ENCODE peak calls at places on chromosomes 13 and 19, in six cellular contexts. U is uterus, Q is MCF 10A, J is tibial nerve, P is PC-3, F is progenitor cell of endocrine pancreas. L is an unnamed sample.

GRCh38 chr19:50328257-50329145 is 676 bp downstream of the KCNC3 start:
- DNase-seq in P (peak), F (no peak), U (no peak), Q (no peak), J (no peak), L (no peak)

GRCh38 chr19:16325671-16326400 is 1.2 kb downstream of the KLF2 start:
- DNase-seq in F (peak), J (no peak), P (no peak), Q (no peak), U (peak), L (no peak)

GRCh38 chr19:18161691-18162039 is 8.7 kb downstream of the PIK3R2 start:
- DNase-seq in F (no peak), J (no peak), Q (no peak), P (no peak), U (no peak), L (no peak)

GRCh38 chr19:12733369-12733896 is 1.1 kb downstream of the TRIR start:
- DNase-seq in Q (peak), U (no peak), F (no peak), J (no peak), P (peak), L (peak)

GRCh38 chr13:50592412-50593145 is 250.9 kb downstream of the DLEU7 start:
- DNase-seq in Q (peak), P (peak), U (no peak), J (no peak), F (no peak), L (peak)

GRCh38 chr19:50906217-50906616 is 5.0 kb downstream of the KLK4 start:
- DNase-seq in P (peak), U (no peak), J (no peak), F (peak), Q (peak), L (no peak)

GRCh38 chr19:2083174-2083854 is 12.8 kb downstream of the MOB3A start:
- DNase-seq in F (no peak), U (no peak), J (no peak), P (no peak), Q (no peak), L (no peak)

GRCh38 chr13:88979465-88980180 is 1308.5 kb downstream of the SLITRK5 start:
- DNase-seq in Q (peak), J (no peak), P (peak), F (no peak), U (no peak), L (peak)

GRCh38 chr13:31495336-31495735 is 244.0 kb upstream of the RXFP2 start:
- DNase-seq in J (no peak), P (no peak), U (no peak), Q (no peak), F (no peak), L (no peak)

GRCh38 chr19:6828698-6829633 is 56.5 kb downstream of the VAV1 start:
- DNase-seq in U (no peak), Q (peak), F (no peak), J (no peak), P (peak), L (peak)

GRCh38 chr19:37977992-37978391 is 71.0 kb downstream of the SIPA1L3 start:
- DNase-seq in P (no peak), J (no peak), Q (no peak), F (no peak), U (no peak), L (peak)

GRCh38 chr19:46745521-46746280 is at the start of gene FKRP:
- DNase-seq in U (peak), J (no peak), Q (no peak), F (no peak), P (no peak), L (no peak)

GRCh38 chr13:40408602-40409001 is 257.8 kb downstream of the FOXO1 start:
- DNase-seq in P (peak), F (no peak), Q (peak), U (no peak), J (no peak), L (peak)

GRCh38 chr19:1042689-1043511 is 3.0 kb downstream of the ABCA7 start:
- DNase-seq in U (no peak), J (no peak), F (no peak), P (no peak), Q (no peak), L (no peak)

GRCh38 chr13:64239372-64239771 is 2823.7 kb upstream of the PCDH20 start:
- DNase-seq in F (no peak), J (no peak), U (no peak), P (peak), Q (no peak), L (peak)

GRCh38 chr13:44917589-44918322 is 71.5 kb downstream of the NUFIP1 start:
- DNase-seq in Q (peak), J (peak), P (peak), F (peak), U (peak), L (peak)

GRCh38 chr19:54461201-54462071 is 2.1 kb downstream of the LENG9 start:
- DNase-seq in Q (no peak), P (no peak), U (no peak), F (no peak), J (no peak), L (no peak)

GRCh38 chr19:54462072-54462712 is 1.4 kb downstream of the LENG9 start:
- DNase-seq in J (no peak), P (no peak), Q (peak), F (no peak), U (no peak), L (no peak)

GRCh38 chr19:54463531-54464043 is at the start of gene LENG9:
- DNase-seq in U (peak), F (peak), J (peak), P (peak), Q (peak), L (peak)

GRCh38 chr19:54464044-54464623 is 556 bp upstream of the LENG9 start:
- DNase-seq in J (peak), F (peak), P (peak), U (peak), Q (peak), L (peak)

DNA sequence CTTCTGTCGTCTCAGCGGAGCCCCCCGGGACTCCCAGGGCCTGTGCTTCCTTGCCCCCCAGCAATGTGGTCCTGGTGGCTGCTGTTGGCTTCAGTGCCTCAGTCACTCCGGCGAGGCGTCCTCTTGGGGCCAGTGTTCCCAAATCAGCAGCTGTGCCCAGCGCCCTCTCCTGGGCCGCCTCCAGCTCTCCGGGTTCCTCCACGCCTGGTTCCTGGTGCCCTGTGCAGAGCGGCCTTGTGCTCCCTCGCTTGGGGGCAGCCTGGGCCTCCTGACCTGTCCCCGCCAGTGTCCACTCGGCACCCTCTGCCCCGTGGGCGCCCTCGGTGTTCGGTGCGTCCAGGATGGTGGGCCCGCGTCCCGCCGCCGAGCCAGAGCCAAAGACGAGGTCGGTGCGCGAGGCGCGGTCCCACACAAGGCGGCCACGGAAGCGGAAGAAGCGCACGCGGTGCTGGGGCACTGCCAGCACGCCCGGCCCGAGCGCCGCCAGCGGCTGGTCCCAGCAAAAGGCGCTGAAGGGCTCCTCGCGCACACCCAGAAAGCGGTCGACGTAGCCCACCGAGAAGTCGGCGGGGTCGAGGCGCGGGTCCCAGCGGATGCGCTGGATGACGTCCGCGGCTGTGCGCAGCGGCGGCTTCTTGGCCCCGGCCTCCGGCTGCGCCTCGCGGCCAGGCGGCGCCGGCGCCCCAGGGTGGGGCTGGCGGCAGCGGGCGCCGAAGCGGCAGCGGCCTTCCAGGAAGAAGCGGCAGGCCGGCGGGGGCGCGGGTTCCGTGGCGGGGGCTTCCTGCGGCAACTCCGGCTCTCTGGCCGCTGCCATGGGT is 656 bp downstream of the LENG9 start:
- DNase-seq in F (no peak), Q (peak), J (peak), P (peak), U (peak), L (peak)
- TF ChIP-seq CTCF in F (peak), Q (peak), J (peak), P (peak), U (no peak), L (peak)

GRCh38 chr13:110264685-110265275 is 42.2 kb downstream of the COL4A1 start:
- DNase-seq in U (no peak), Q (no peak), P (no peak), J (no peak), F (no peak), L (no peak)
- TF ChIP-seq CTCF in U (no peak), Q (no peak), P (no peak), J (no peak), F (no peak), L (no peak)

DNA sequence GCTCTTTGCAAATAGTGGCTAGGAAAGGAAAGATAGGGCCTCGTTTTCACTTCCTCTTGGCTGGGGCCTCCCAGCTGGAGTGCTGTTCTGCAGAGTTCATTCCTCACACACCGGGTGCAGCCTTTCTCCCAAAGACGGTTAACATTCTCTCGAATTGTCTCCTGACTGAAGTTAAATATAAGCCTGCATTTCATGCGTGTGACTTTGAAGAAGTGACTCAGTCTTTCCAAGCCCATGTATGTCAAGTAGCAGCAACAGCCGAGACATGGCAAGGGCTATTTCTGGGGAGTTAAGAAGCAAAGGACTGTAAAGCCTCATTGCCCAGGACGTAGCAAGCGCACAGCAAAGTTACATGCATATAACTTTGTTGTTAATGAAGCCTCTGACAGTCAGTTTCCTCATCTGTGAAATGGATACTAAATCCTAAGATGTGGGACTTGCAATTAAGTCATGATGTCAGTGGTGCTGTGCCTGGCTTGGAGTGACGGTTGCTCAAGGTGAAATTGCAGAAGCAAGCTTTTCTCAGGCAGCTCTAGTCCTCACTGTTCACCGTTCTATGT is 502.4 kb downstream of the MYO16 start:
- DNase-seq in U (no peak), P (no peak), J (no peak), Q (no peak), F (no peak), L (no peak)
- TF ChIP-seq CTCF in U (no peak), P (no peak), J (no peak), Q (no peak), F (no peak), L (no peak)

DNA sequence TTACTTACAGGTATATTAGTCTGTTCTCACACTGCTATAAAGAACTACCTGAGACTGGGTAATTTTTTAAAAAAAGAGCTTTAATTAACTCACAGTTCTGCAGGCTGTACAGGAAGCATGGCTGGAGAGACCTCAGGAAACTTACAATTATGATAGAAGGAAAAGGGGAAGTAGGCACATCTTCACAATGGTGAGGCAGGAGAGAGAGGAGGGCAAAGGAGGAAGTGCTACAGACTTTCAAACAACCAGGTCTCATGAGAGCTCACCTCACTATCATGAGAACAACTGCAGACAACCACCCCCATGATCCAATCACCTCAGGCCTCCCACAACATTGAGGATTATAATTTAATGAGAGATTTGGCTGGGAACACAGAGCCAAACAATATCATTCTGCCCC is 511.7 kb downstream of the SLITRK6 start:
- DNase-seq in P (no peak), U (no peak), J (no peak), Q (no peak), F (no peak), L (no peak)
- TF ChIP-seq CTCF in P (no peak), U (no peak), J (no peak), Q (no peak), F (no peak), L (no peak)